ENCODE peak calls at places on chromosomes 12 and 14, in eight cellular contexts. One of them, this sample, is unnamed.

GRCh38 chr12:23504043-23504442 is 445.4 kb downstream of the SOX5 start:
- DNase-seq in amygdala: no peak
- DNase-seq in amniotic stem cell: no peak
- DNase-seq in RPMI8226: no peak
- DNase-seq in cardiac septum: no peak
- DNase-seq in AG08396: no peak
- DNase-seq in fibroblast of the conjunctiva: no peak
- DNase-seq in adrenal gland: no peak
- DNase-seq in this sample: no peak

GRCh38 chr14:61512026-61512425 is 183.3 kb upstream of the HIF1A start:
- DNase-seq in amygdala: no peak
- DNase-seq in amniotic stem cell: no peak
- DNase-seq in RPMI8226: no peak
- DNase-seq in cardiac septum: no peak
- DNase-seq in AG08396: no peak
- DNase-seq in fibroblast of the conjunctiva: no peak
- DNase-seq in adrenal gland: peak
- DNase-seq in this sample: no peak

GRCh38 chr12:70606001-70606400 is 31.2 kb downstream of the PTPRB start:
- DNase-seq in amygdala: no peak
- DNase-seq in amniotic stem cell: no peak
- DNase-seq in RPMI8226: no peak
- DNase-seq in cardiac septum: no peak
- DNase-seq in AG08396: no peak
- DNase-seq in fibroblast of the conjunctiva: no peak
- DNase-seq in adrenal gland: no peak
- DNase-seq in this sample: no peak

GRCh38 chr12:50764861-50765324 is 992 bp downstream of the ATF1 start:
- DNase-seq in amygdala: no peak
- DNase-seq in amniotic stem cell: peak
- DNase-seq in RPMI8226: peak
- DNase-seq in cardiac septum: no peak
- DNase-seq in AG08396: peak
- DNase-seq in fibroblast of the conjunctiva: no peak
- DNase-seq in adrenal gland: peak
- DNase-seq in this sample: peak

GRCh38 chr14:77148510-77149231 is 7.1 kb upstream of the ZDHHC22 start:
- DNase-seq in amygdala: no peak
- DNase-seq in amniotic stem cell: no peak
- DNase-seq in RPMI8226: peak
- DNase-seq in cardiac septum: peak
- DNase-seq in AG08396: no peak
- DNase-seq in fibroblast of the conjunctiva: no peak
- DNase-seq in adrenal gland: no peak
- DNase-seq in this sample: no peak

GRCh38 chr12:67750528-67751183 is 102.1 kb downstream of the DYRK2 start:
- DNase-seq in amygdala: no peak
- DNase-seq in amniotic stem cell: no peak
- DNase-seq in RPMI8226: no peak
- DNase-seq in cardiac septum: no peak
- DNase-seq in AG08396: no peak
- DNase-seq in fibroblast of the conjunctiva: no peak
- DNase-seq in adrenal gland: no peak
- DNase-seq in this sample: no peak

GRCh38 chr14:100289916-100290606 is 16.2 kb downstream of the SLC25A29 start:
- DNase-seq in amygdala: no peak
- DNase-seq in amniotic stem cell: no peak
- DNase-seq in RPMI8226: no peak
- DNase-seq in cardiac septum: peak
- DNase-seq in AG08396: no peak
- DNase-seq in fibroblast of the conjunctiva: no peak
- DNase-seq in adrenal gland: no peak
- DNase-seq in this sample: no peak

GRCh38 chr12:22250762-22251161 is 83.7 kb downstream of the ST8SIA1 start:
- DNase-seq in amygdala: no peak
- DNase-seq in amniotic stem cell: no peak
- DNase-seq in RPMI8226: no peak
- DNase-seq in cardiac septum: no peak
- DNase-seq in AG08396: no peak
- DNase-seq in fibroblast of the conjunctiva: no peak
- DNase-seq in adrenal gland: no peak
- DNase-seq in this sample: peak

GRCh38 chr14:64682173-64682710 is 22.0 kb upstream of the PLEKHG3 start:
- DNase-seq in amygdala: peak
- DNase-seq in amniotic stem cell: no peak
- DNase-seq in RPMI8226: no peak
- DNase-seq in cardiac septum: peak
- DNase-seq in AG08396: no peak
- DNase-seq in fibroblast of the conjunctiva: peak
- DNase-seq in adrenal gland: peak
- DNase-seq in this sample: no peak

GRCh38 chr12:55696796-55697462 is 10.8 kb downstream of the ITGA7 start:
- DNase-seq in amygdala: no peak
- DNase-seq in amniotic stem cell: no peak
- DNase-seq in RPMI8226: no peak
- DNase-seq in cardiac septum: peak
- DNase-seq in AG08396: no peak
- DNase-seq in fibroblast of the conjunctiva: no peak
- DNase-seq in adrenal gland: no peak
- DNase-seq in this sample: no peak

GRCh38 chr12:9925746-9926393 is 6.3 kb downstream of the CLEC2A start:
- DNase-seq in amygdala: no peak
- DNase-seq in amniotic stem cell: peak
- DNase-seq in RPMI8226: peak
- DNase-seq in cardiac septum: no peak
- DNase-seq in AG08396: peak
- DNase-seq in fibroblast of the conjunctiva: peak
- DNase-seq in adrenal gland: peak
- DNase-seq in this sample: no peak

GRCh38 chr14:20332386-20332945 is 613 bp downstream of the CCNB1IP1 start:
- DNase-seq in amygdala: no peak
- DNase-seq in amniotic stem cell: no peak
- DNase-seq in RPMI8226: no peak
- DNase-seq in cardiac septum: no peak
- DNase-seq in AG08396: no peak
- DNase-seq in fibroblast of the conjunctiva: no peak
- DNase-seq in adrenal gland: peak
- DNase-seq in this sample: no peak

GRCh38 chr12:12606793-12607589 is 4.7 kb upstream of the CREBL2 start:
- DNase-seq in amygdala: no peak
- DNase-seq in amniotic stem cell: no peak
- DNase-seq in RPMI8226: peak
- DNase-seq in cardiac septum: no peak
- DNase-seq in AG08396: peak
- DNase-seq in fibroblast of the conjunctiva: no peak
- DNase-seq in adrenal gland: no peak
- DNase-seq in this sample: no peak

GRCh38 chr12:119340604-119341003 is 6.1 kb downstream of the CCDC60 start:
- DNase-seq in amygdala: no peak
- DNase-seq in amniotic stem cell: no peak
- DNase-seq in RPMI8226: no peak
- DNase-seq in cardiac septum: no peak
- DNase-seq in AG08396: no peak
- DNase-seq in fibroblast of the conjunctiva: no peak
- DNase-seq in adrenal gland: no peak
- DNase-seq in this sample: no peak

GRCh38 chr14:36584167-36584811 is 1.9 kb upstream of the NKX2-8 start:
- DNase-seq in amygdala: no peak
- DNase-seq in amniotic stem cell: no peak
- DNase-seq in RPMI8226: no peak
- DNase-seq in cardiac septum: no peak
- DNase-seq in AG08396: no peak
- DNase-seq in fibroblast of the conjunctiva: no peak
- DNase-seq in adrenal gland: no peak
- DNase-seq in this sample: no peak

GRCh38 chr14:41558527-41558926 is 48.1 kb upstream of the LRFN5 start:
- DNase-seq in amygdala: no peak
- DNase-seq in amniotic stem cell: no peak
- DNase-seq in RPMI8226: no peak
- DNase-seq in cardiac septum: no peak
- DNase-seq in AG08396: no peak
- DNase-seq in fibroblast of the conjunctiva: no peak
- DNase-seq in adrenal gland: no peak
- DNase-seq in this sample: no peak